ENCODE peak calls at places on chromosomes 7 and 10, in eight cellular contexts. A is A549, W is K562, D is stomach, L is sigmoid colon, M is H1, F is ovary, H is HepG2. P is an unnamed sample.

GRCh38 chr10:79434223-79434687 is 11.2 kb downstream of the ZCCHC24 start:
- DNase-seq in D (no peak), L (no peak), W (no peak), A (no peak), F (peak), M (no peak), H (no peak), P (no peak)

GRCh38 chr7:94069154-94069739 is 65.1 kb upstream of the BET1 start:
- DNase-seq in W (no peak), F (no peak), A (no peak), D (no peak), L (no peak), M (no peak), H (no peak), P (no peak)

GRCh38 chr7:35185908-35186731 is 67.8 kb downstream of the TBX20 start:
- DNase-seq in M (peak), A (no peak), W (no peak), H (no peak), D (no peak), L (peak), F (no peak), P (no peak)

GRCh38 chr10:69928339-69928738 is 124.3 kb upstream of the MACROH2A2 start:
- DNase-seq in F (no peak), L (no peak), W (no peak), H (no peak), D (no peak), M (no peak), A (no peak), P (no peak)

GRCh38 chr10:61733358-61733940 is 70.7 kb downstream of the CABCOCO1 start:
- DNase-seq in L (no peak), H (peak), A (no peak), F (no peak), M (no peak), W (peak), D (no peak), P (no peak)

GRCh38 chr10:50369931-50370330 is 118.6 kb upstream of the ASAH2 start:
- DNase-seq in F (no peak), D (no peak), M (no peak), W (no peak), L (no peak), A (no peak), H (no peak), P (no peak)

GRCh38 chr7:108454674-108455523 is 1.3 kb downstream of the NRCAM start:
- DNase-seq in D (no peak), H (no peak), M (peak), A (peak), L (no peak), F (no peak), W (no peak), P (no peak)

GRCh38 chr7:41886906-41887311 is 184.0 kb upstream of the INHBA start:
- DNase-seq in A (no peak), L (peak), W (no peak), D (peak), H (no peak), F (peak), M (no peak), P (no peak)

GRCh38 chr7:4189151-4189570 is 492.9 kb upstream of the FOXK1 start:
- DNase-seq in H (no peak), A (no peak), F (peak), W (no peak), L (peak), D (peak), M (no peak), P (no peak)

GRCh38 chr10:32171213-32171612 is 115.0 kb upstream of the KIF5B start:
- DNase-seq in D (peak), M (no peak), W (no peak), A (no peak), L (no peak), H (peak), F (no peak), P (no peak)

GRCh38 chr7:22452142-22452763 is 47.7 kb downstream of the STEAP1B start:
- DNase-seq in F (no peak), W (peak), M (peak), A (peak), H (peak), L (no peak), D (peak), P (no peak)

GRCh38 chr10:46998192-46998591 is 87.0 kb downstream of the PTPN20 start:
- DNase-seq in H (no peak), F (no peak), L (no peak), M (no peak), A (no peak), W (no peak), D (no peak), P (no peak)

GRCh38 chr7:77481615-77482014 is 55.5 kb upstream of the PTPN12 start:
- DNase-seq in D (no peak), F (no peak), L (no peak), M (no peak), H (no peak), W (no peak), A (no peak), P (no peak)

GRCh38 chr7:25786958-25787730 is 364.9 kb upstream of the NFE2L3 start:
- DNase-seq in A (no peak), H (no peak), F (no peak), M (no peak), L (no peak), W (no peak), D (no peak), P (peak)

GRCh38 chr10:60025279-60025678 is 118.9 kb upstream of the CCDC6 start:
- DNase-seq in A (no peak), W (no peak), H (no peak), M (no peak), F (no peak), L (no peak), D (no peak), P (no peak)

GRCh38 chr7:50783304-50783703 is 608 bp upstream of the GRB10 start:
- DNase-seq in M (no peak), L (no peak), H (no peak), W (no peak), F (no peak), A (no peak), D (no peak), P (no peak)
- TF ChIP-seq POLR2A in M (no peak), L (no peak), H (no peak), W (no peak), F (no peak), A (no peak), D (no peak), P (no peak)

DNA sequence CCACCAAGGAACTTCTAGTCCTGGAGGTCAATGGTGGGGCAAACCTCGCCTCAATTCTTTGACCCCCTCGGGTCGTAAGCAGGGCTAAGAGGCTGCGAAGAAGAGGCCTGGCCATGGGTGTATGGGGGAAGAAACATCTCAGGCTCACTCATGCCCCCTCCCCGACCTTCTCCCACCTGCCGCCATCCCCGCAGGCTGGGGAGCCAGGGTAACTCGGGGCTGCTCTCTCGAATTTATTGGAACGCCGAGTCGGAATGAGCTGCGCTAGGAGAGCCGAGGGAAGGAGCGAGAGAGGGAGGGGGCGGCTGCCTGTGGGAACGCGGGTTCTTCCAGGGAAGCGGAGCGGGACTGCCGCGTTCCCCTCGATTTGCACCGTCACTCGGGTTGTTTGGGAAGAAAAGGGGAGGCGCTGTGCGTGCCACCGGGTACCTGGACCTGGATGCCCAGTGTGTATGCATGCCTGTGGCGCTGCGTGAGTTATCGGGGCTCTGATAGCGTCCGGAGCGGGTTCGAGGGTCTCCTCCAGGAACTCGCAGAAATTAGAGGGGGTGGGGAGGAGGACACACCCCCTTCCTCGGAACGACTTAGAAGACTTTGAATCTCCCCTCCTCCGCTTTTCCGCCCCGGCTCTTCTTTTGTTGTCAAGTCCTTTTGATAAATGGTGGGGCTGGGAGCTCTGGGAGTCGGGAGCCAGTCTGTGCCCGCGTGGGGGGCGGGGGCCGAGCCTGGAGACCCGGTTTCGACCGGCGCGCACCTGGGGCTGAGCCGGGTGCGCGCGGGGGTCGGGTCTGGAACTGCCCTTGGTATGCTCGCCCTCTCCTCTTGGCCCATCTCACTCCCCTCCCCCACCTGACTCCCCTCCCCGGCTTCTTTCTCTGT is 1.8 kb upstream of the ZNF503 start:
- DNase-seq in F (peak), D (peak), H (peak), A (peak), M (peak), W (no peak), L (peak), P (no peak)
- H3K27ac ChIP-seq in F (peak), D (peak), H (peak), A (peak), M (no peak), W (no peak), L (peak), P (peak)

DNA sequence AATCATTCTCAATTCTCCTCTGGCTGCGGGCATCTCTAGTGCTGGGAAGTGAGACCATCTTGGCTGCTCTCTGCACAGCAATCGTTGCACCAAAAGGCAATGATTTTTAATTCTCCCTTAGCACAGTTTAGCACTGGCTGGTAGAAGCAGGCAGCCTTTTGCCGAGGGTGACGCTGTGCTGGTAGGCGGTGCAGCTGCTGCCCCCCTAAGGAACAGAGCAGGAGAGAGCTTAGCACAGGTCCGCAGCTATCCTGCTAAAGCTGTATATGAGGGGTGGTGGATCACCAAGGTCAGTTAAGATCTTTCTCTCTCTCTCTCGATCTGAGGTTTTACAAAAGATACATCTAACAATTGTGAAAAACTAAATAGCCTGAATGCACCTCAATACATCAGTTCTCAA is 390.1 kb downstream of the GATA3 start:
- DNase-seq in D (no peak), F (no peak), M (peak), W (no peak), L (no peak), A (no peak), H (no peak), P (no peak)
- TF ChIP-seq EP300 in D (no peak), F (no peak), M (no peak), W (no peak), L (no peak), A (no peak), H (no peak), P (no peak)

GRCh38 chr7:152673902-152674301 is 2.0 kb downstream of the XRCC2 start:
- DNase-seq in A (no peak), W (no peak), F (no peak), D (no peak), H (no peak), M (no peak), L (no peak), P (no peak)

GRCh38 chr7:152672626-152673025 is 3.3 kb downstream of the XRCC2 start:
- DNase-seq in L (no peak), H (no peak), M (no peak), W (no peak), A (no peak), D (no peak), F (no peak), P (no peak)

GRCh38 chr7:152674860-152675760 is 831 bp downstream of the XRCC2 start:
- DNase-seq in L (no peak), D (no peak), F (no peak), W (peak), A (peak), M (no peak), H (peak), P (no peak)

GRCh38 chr7:152678133-152678645 is 2.2 kb upstream of the XRCC2 start:
- DNase-seq in A (no peak), D (no peak), H (no peak), F (no peak), W (no peak), L (no peak), M (no peak), P (no peak)

GRCh38 chr7:152675761-152676636 is at the start of gene XRCC2:
- DNase-seq in D (peak), F (peak), W (peak), H (peak), A (peak), L (peak), M (peak), P (peak)
- TF ChIP-seq POLR2A in D (no peak), F (peak), W (peak), H (peak), A (peak), L (peak), M (peak), P (peak)

GRCh38 chr7:73704640-73705550 is 14.6 kb downstream of the STX1A start:
- DNase-seq in H (no peak), L (peak), A (peak), D (no peak), M (no peak), F (no peak), W (no peak), P (no peak)
- H3K27ac ChIP-seq in H (no peak), L (peak), A (peak), D (no peak), M (no peak), F (no peak), W (no peak), P (no peak)

P was measured in esophagus muscularis mucosa.